ENCODE peak calls at places on chromosomes 12 and 14, in ten cellular contexts. Z is bronchial epithelial cell, N is kidney, H is SK-N-SH, D is BJ, P is PC-9, K is ovary, B is kidney epithelial cell, G is pancreas, U is vagina. L is an unnamed sample. For H3K36me3, the result is how much of the 10 kb centered on the place peaks cover.

GRCh38 chr14:93103392-93104080 is 12.2 kb downstream of the ITPK1 start:
- DNase-seq in G (peak), U (no peak), B (no peak), Z (peak), K (no peak), N (peak), D (no peak), H (peak), P (peak), L (peak)

GRCh38 chr14:99174081-99174851 is 97.7 kb downstream of the BCL11B start:
- DNase-seq in H (no peak), G (no peak), N (peak), K (no peak), D (no peak), B (no peak), U (peak), P (no peak), Z (no peak), L (peak)

GRCh38 chr12:7460375-7461259 is 16.7 kb upstream of the CD163L1 start:
- DNase-seq in U (no peak), D (no peak), N (no peak), P (peak), K (no peak), B (no peak), G (no peak), Z (peak), H (peak), L (peak)

GRCh38 chr12:14846042-14846587 is 2.8 kb upstream of the ART4 start:
- DNase-seq in G (no peak), Z (no peak), P (no peak), H (no peak), B (no peak), K (no peak), D (no peak), N (no peak), U (no peak), L (no peak)

GRCh38 chr12:127230843-127231260 is 1036.1 kb upstream of the TMEM132C start:
- DNase-seq in B (peak), U (no peak), H (no peak), N (no peak), D (peak), Z (peak), P (peak), G (no peak), K (no peak), L (no peak)

GRCh38 chr14:91356218-91356763 is 61.3 kb downstream of the CCDC88C start:
- DNase-seq in D (no peak), G (no peak), K (no peak), U (no peak), N (peak), B (no peak), Z (no peak), H (no peak), P (no peak), L (no peak)

GRCh38 chr14:22540286-22540685 is 48.7 kb downstream of the DAD1 start:
- DNase-seq in P (no peak), G (no peak), D (no peak), N (no peak), B (no peak), U (no peak), K (no peak), Z (no peak), H (no peak), L (no peak)

GRCh38 chr12:1838223-1838993 is 18.0 kb downstream of the LRTM2 start:
- DNase-seq in K (no peak), D (no peak), Z (no peak), G (no peak), P (no peak), H (peak), U (no peak), N (peak), B (no peak), L (no peak)

GRCh38 chr12:40942326-40942725 is 245.8 kb upstream of the PDZRN4 start:
- DNase-seq in G (no peak), U (no peak), P (no peak), B (no peak), D (no peak), N (no peak), H (no peak), K (no peak), Z (peak), L (no peak)

GRCh38 chr12:124188561-124189405 is 106.1 kb upstream of the RFLNA start:
- DNase-seq in K (peak), D (no peak), G (no peak), B (peak), H (no peak), N (no peak), Z (peak), U (no peak), P (peak), L (no peak)

GRCh38 chr14:92040431-92041040 is 677 bp upstream of the TRIP11 start:
- DNase-seq in Z (peak), G (peak), K (no peak), N (no peak), B (peak), D (no peak), U (no peak), H (peak), P (peak), L (peak)

GRCh38 chr12:110743571-110744093 is 941 bp upstream of the PPP1CC start:
- DNase-seq in P (no peak), D (no peak), B (no peak), U (no peak), K (peak), H (peak), N (peak), G (peak), Z (no peak), L (no peak)

GRCh38 chr12:132617822-132618682 is 524 bp upstream of the P2RX2 start:
- DNase-seq in H (peak), P (no peak), D (no peak), K (no peak), G (no peak), U (no peak), B (no peak), N (peak), Z (no peak), L (no peak)

GRCh38 chr12:6613015-6613775 is 6.0 kb upstream of the CHD4 start:
- DNase-seq in N (peak), U (no peak), P (peak), B (no peak), K (peak), G (peak), D (peak), Z (peak), H (peak), L (peak)

GRCh38 chr14:95077380-95077779 is 79.9 kb downstream of the DICER1 start:
- DNase-seq in K (no peak), P (no peak), H (no peak), U (no peak), G (no peak), Z (peak), D (no peak), N (no peak), B (no peak), L (no peak)

GRCh38 chr12:57221169-57221917 is 4.7 kb downstream of the NXPH4 start:
- DNase-seq in N (no peak), G (no peak), P (no peak), B (no peak), Z (no peak), K (no peak), D (no peak), H (no peak), U (no peak), L (no peak)
- H3K36me3 ChIP-seq in N (under half), G (under half), P (under half), B (under half), Z (under half), K (under half), D (under half), H (under half), U (under half), L (under half)

DNA sequence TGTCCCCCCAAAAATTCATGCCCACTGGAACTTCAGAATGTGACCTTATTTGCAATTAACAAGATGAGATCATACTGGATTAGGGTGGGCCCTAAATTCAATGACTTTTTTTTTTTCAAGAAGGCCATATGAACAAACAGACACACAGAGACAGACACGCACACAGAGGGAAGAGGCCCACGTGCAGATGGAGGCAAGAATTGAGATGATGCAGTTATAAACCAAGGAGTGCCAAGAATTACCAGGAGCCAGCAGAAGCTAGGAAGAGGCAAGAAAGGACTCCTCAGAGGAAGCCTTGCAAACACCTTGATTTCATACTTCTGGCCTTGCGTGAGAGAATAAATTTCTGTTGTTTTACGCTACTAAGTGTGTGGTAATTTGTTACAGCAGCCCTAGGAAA is 33.4 kb downstream of the NELL2 start:
- DNase-seq in H (no peak), G (no peak), U (no peak), D (no peak), P (no peak), Z (no peak), N (no peak), K (no peak), B (no peak), L (no peak)
- H3K36me3 ChIP-seq in H (under half), G (under half), U (under half), D (under half), P (under half), Z (under half), N (under half), K (under half), B (under half), L (under half)

GRCh38 chr12:24356189-24356708 is 406.8 kb upstream of the SOX5 start:
- DNase-seq in U (no peak), K (no peak), B (no peak), D (no peak), N (no peak), H (no peak), G (no peak), Z (no peak), P (no peak), L (no peak)
- H3K36me3 ChIP-seq in U (under half), K (under half), B (under half), D (under half), N (under half), H (under half), G (under half), Z (under half), P (under half), L (under half)

GRCh38 chr14:54785778-54786160 is 116.9 kb downstream of the GCH1 start:
- DNase-seq in D (no peak), P (no peak), H (no peak), Z (no peak), G (no peak), U (no peak), B (no peak), K (no peak), N (no peak), L (no peak)
- H3K36me3 ChIP-seq in D (under half), P (under half), H (under half), Z (under half), G (under half), U (under half), B (under half), K (under half), N (under half), L (under half)

GRCh38 chr12:100337299-100337698 is 19.6 kb upstream of the SLC17A8 start:
- DNase-seq in B (no peak), N (no peak), D (no peak), U (no peak), P (no peak), G (no peak), K (no peak), H (no peak), Z (no peak), L (no peak)

GRCh38 chr12:100329800-100330199 is 27.1 kb upstream of the SLC17A8 start:
- DNase-seq in N (no peak), H (no peak), Z (no peak), B (no peak), G (no peak), P (no peak), U (no peak), D (no peak), K (no peak), L (no peak)

GRCh38 chr12:100331871-100332270 is 25.0 kb upstream of the SLC17A8 start:
- DNase-seq in H (no peak), K (no peak), D (no peak), P (no peak), B (no peak), U (no peak), Z (no peak), G (no peak), N (no peak), L (no peak)

GRCh38 chr12:100337727-100338126 is 19.1 kb upstream of the SLC17A8 start:
- DNase-seq in H (no peak), K (no peak), D (no peak), B (no peak), G (peak), P (no peak), Z (no peak), U (no peak), N (no peak), L (peak)

DNA sequence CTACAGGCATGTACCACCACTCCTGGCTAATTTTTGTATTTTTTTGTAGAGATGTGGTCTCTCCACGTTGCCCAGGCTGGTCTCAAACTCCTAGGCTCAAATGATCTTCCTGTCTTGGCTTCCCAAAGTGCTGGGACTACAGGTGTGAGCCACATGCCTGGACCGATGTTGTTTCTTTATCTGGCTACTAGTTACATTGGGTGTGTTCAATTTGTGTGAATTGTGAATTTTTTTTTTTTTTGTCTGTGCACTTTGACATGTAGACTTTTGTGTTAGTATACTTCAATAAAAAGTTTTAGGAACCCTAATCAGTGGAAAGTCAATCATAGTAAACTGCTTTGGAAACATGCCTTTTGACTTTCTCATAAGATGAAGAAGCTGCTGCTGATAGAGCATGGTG is 24.0 kb upstream of the SLC17A8 start:
- DNase-seq in D (no peak), P (no peak), B (no peak), K (no peak), Z (no peak), G (no peak), H (no peak), U (no peak), N (no peak), L (no peak)
- H3K36me3 ChIP-seq in D (under half), P (under half), B (under half), K (under half), Z (under half), G (under half), H (half or more), U (under half), N (under half), L (half or more)

DNA sequence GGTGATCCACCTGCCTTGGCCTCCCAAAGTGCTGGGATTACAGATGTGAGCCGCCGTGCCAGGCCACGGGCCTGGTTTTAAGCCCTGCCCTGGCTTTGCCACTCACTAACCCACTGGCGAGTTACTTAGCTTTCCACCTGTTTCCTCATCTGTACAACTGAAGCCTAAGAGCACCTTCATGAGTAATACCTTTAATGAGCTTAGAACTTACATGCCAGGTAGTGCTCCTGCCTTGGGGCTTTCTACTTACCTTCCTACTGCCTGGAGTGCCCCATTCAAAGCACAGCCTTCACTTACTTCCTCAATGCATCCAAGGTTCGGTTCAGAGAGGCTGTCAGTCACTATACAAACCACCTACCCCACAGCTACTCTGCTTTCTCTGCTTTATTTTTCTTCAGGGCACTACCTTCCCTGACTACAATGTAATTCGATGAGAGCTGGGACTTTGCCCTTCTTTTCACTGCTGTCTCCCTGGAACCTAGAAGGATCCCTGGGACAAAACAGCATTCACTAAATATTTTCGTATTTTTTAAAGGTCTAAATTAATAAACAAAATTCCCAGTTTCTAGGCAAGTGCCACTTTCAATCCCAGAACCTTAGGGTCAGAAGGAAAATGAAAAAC is 13.8 kb downstream of the ZCCHC8 start:
- DNase-seq in U (no peak), N (no peak), G (no peak), Z (no peak), D (no peak), K (no peak), H (no peak), P (no peak), B (no peak), L (no peak)
- H3K36me3 ChIP-seq in U (half or more), N (under half), G (under half), Z (under half), D (under half), K (under half), H (half or more), P (half or more), B (under half), L (half or more)

DNA sequence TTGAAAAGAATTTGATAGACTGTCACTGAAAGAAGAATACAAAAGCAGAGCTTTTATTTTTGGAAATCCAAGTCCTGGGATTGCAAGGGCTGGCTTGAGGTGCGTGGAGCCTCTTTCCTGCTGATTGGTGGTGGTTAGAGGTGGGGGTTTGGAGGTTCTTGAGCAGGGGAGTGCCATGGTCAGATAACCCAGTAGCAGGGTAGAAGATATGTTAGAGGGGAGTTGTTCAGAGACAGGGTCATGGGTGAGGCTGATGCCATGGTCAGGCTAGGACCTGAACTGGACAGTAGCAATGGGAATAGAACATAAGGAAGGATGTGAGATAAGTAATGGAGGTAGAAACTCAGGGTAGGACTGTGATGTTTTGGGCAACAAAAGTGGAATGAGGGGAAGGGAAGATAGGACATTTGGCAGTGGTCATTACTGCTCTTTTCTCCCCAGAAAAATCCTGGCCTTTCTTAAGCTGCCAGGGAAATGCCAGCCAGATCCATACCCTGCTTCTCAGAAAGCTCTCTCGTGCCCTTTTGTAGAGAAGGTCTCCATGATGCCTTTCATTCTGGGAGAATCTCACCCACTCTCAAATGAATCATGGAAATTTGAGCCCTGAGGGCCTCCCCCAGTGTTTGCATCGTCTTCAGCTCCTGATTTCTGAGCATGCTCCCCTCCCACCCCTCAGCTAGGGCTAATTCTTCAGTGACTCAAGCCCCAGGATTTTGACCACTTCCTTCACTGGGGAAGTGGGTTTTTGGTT is 9.5 kb downstream of the EMP1 start:
- DNase-seq in N (no peak), Z (peak), B (peak), G (peak), D (peak), U (no peak), K (no peak), H (no peak), P (peak), L (no peak)
- H3K36me3 ChIP-seq in N (under half), Z (under half), B (under half), G (under half), D (under half), U (under half), K (under half), H (under half), P (half or more), L (under half)

L was measured in stomach.